ENCODE peak calls at places on chromosomes 11 and 22, in eight cellular contexts. A, Q, K, L, D, M, B and I are unnamed samples.

GRCh38 chr11:35318977-35319925 is 100.1 kb downstream of the SLC1A2 start:
- DNase-seq in A (no peak), Q (no peak), K (no peak), L (no peak), D (no peak), M (no peak), B (peak), I (no peak)

GRCh38 chr11:89491141-89491690 is at the start of gene NOX4:
- DNase-seq in A (peak), Q (peak), K (no peak), L (peak), D (no peak), M (peak), B (peak), I (peak)

GRCh38 chr11:103659138-103659734 is 377.2 kb upstream of the DDI1 start:
- DNase-seq in A (no peak), Q (no peak), K (no peak), L (no peak), D (no peak), M (no peak), B (peak), I (peak)

GRCh38 chr22:41900652-41901312 is 14.1 kb downstream of the SHISA8 start:
- DNase-seq in A (no peak), Q (no peak), K (no peak), L (no peak), D (no peak), M (no peak), B (no peak), I (no peak)

GRCh38 chr11:94922675-94923347 is 50.5 kb downstream of the CWC15 start:
- DNase-seq in A (no peak), Q (no peak), K (no peak), L (no peak), D (no peak), M (no peak), B (no peak), I (no peak)

GRCh38 chr22:35542157-35542971 is 1.7 kb downstream of the RASD2 start:
- DNase-seq in A (no peak), Q (no peak), K (no peak), L (no peak), D (no peak), M (no peak), B (no peak), I (no peak)

GRCh38 chr22:36726007-36726380 is 22.4 kb upstream of the CACNG2 start:
- DNase-seq in A (no peak), Q (no peak), K (no peak), L (no peak), D (no peak), M (no peak), B (no peak), I (no peak)

GRCh38 chr11:93072236-93072635 is 102.8 kb downstream of the MTNR1B start:
- DNase-seq in A (no peak), Q (no peak), K (no peak), L (no peak), D (no peak), M (no peak), B (no peak), I (no peak)

GRCh38 chr11:86101941-86102407 is 33.1 kb upstream of the PICALM start:
- DNase-seq in A (no peak), Q (no peak), K (no peak), L (peak), D (no peak), M (no peak), B (peak), I (peak)

GRCh38 chr11:20980736-20981135 is 311.4 kb downstream of the NELL1 start:
- DNase-seq in A (no peak), Q (no peak), K (no peak), L (no peak), D (no peak), M (no peak), B (peak), I (no peak)

GRCh38 chr22:38730411-38730871 is 24.7 kb downstream of the GTPBP1 start:
- DNase-seq in A (no peak), Q (no peak), K (no peak), L (no peak), D (no peak), M (no peak), B (no peak), I (no peak)

GRCh38 chr11:75733346-75734107 is 15.9 kb downstream of the MOGAT2 start:
- DNase-seq in A (no peak), Q (peak), K (no peak), L (no peak), D (no peak), M (peak), B (peak), I (no peak)

DNA sequence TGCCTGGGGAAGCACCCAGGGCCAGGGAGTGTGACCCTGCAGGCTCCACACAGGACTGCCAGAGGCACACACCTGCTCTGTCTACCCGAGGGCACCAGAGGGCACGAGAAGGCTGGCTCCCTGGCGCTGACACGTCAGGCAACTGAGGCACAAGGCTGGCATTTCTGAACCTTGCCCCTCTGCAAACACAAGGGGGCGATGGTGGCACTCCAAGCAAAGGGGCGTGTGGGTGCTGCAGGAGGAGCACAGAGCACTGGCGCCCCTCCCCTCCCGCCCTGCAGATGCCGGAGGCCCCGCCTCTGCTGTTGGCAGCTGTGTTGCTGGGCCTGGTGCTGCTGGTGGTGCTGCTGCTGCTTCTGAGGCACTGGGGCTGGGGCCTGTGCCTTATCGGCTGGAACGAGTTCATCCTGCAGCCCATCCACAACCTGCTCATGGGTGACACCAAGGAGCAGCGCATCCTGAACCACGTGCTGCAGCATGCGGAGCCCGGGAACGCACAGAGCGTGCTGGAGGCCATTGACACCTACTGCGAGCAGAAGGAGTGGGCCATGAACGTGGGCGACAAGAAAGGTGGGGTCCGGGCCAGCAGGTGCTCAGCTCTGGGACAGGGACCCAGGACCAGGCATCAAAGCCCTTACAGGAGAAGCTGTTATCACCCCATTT is 20.8 kb upstream of the TXNRD2 start:
- DNase-seq in A (peak), Q (peak), K (peak), L (peak), D (peak), M (peak), B (peak), I (peak)
- H3K4me3 ChIP-seq in A (no peak), Q (peak), K (no peak), L (no peak), D (no peak), M (no peak), B (no peak), I (no peak)

DNA sequence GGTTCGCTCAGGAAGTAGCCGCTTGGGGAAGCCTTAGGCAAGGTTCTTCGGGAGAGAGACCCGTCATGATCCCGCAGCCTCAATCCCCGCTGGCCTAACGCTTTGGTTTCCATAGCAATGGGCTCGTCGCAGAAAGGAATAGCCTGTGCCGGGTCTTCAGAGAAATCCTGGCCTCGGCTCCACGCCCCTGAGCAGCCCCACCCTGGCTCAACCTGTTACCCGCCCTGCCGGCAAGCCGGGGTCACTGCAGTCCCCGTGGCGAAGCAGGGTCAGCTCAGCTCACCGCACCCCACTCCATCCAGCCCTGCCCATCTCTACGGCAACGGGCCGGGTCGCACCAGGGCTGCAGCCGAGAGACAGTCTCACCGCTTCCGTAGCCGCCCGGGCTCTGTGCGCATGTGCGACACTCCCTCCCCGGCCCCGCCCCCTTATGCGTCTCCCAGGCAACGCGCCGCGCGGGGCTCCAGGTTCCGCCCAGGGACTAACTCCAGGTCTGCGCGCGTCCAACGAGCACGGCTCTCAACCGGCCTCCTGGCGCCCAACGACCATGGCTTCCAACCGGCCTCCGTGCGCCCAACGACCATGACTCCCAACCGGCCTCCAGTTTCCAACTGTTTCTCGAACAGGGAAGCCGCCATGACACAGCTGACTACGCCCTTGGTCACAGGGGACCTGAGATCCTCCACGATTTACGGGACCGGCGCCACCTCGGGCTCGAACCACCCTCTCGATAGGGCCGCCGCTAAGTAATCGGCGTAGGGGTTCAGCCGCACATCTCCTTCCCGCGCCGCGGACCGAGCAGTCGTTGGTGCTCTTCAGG is at the start of gene DUSP18:
- DNase-seq in A (peak), Q (peak), K (peak), L (peak), D (peak), M (peak), B (peak), I (peak)
- TF ChIP-seq CTCF in A (no peak), Q (no peak), K (no peak), L (peak), D (peak), M (peak), B (peak), I (no peak)

DNA sequence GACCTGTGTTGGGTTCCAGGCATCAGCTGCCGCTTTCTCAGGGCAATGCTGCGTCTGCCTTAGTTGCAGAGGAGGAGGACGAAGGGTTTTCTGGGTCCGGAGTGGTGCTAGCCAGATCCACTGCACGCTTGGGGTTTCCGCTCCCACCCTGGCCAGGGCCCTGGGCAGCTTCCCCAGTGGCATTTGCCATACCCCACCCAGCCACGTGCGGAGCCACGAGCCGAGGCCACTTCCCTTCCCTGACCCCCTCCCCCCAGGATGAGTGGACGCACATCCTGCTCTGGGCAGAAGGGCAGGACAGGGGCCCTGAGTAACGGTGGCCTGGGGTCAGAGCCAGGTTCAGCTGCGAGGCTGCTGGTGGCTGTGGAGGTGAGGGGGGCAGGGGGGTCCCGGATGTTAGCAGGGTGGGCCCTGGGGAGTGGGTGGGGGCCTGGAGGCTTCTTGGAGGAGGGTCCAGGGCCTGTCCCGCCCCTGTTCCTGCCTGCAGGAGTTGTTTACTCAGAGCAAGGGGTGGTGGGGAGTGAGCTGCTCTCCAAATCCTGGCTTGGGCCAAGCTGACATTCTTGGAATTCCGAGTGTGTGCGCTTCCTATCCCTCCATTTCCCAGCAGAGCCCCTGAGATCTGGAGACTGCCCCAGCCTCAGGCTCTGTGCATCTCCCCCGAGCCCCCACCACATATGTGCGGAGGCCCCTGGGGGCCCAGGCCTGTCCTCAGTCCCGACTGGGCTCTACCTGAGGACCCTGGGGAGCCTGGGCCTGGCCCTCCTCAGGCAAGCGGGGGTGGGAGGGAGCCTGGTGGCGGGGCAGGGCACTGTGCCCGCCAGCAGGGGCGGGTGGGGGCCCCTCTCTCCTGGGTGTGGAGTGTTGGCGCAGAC is 1.4 kb downstream of the TSPAN4 start:
- DNase-seq in A (no peak), Q (peak), K (no peak), L (peak), D (peak), M (peak), B (peak), I (peak)
- H3K4me3 ChIP-seq in A (peak), Q (peak), K (peak), L (peak), D (peak), M (peak), B (peak), I (peak)

DNA sequence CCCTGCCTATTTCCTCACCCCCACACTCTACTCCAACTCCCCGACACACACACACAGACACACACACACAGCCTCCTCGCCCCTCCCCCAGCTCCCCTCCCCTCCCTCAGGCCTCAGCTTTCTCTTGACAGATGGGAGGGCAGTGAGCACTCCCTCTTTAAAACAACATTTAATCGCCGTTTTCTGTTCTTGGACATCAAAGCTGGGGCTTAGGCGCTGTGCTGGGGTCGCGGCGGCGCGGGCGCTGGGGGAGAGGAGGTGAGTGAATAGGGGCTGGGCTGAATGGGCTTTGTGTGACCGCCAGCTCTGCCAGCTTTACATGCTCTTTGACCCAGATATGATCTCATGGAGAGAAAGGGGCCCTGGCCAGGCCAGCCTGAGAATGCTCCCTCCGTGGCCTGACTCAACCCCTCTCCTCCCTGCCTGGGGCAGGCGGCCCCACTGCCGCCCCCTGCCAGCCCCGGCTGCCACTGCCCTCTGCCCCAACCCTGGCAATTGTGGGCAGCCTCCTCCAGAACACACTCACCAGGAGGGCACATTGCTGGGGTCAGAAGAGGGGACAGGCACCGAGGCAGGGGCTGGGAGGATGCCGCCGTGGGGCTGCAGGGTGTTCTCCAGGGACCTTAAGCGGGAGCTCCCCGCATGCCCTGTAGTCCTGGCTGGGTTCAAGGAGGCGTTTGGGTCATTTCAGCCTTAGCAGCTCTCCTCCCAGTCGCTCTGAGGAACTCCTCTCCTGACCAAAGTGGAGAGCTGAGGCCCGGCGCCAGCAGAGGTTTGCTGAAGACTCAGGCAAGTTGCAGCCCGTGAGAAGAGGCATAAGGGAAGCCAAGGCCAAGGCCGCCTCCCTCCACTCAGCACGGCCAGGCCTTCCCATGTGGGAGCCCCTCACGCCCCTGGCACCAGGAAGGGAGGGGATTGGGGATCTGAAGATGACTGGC is 38.3 kb upstream of the NNMT start:
- DNase-seq in A (no peak), Q (no peak), K (no peak), L (no peak), D (peak), M (peak), B (no peak), I (peak)
- TF ChIP-seq CTCF in A (no peak), Q (no peak), K (no peak), L (no peak), D (no peak), M (peak), B (peak), I (peak)

DNA sequence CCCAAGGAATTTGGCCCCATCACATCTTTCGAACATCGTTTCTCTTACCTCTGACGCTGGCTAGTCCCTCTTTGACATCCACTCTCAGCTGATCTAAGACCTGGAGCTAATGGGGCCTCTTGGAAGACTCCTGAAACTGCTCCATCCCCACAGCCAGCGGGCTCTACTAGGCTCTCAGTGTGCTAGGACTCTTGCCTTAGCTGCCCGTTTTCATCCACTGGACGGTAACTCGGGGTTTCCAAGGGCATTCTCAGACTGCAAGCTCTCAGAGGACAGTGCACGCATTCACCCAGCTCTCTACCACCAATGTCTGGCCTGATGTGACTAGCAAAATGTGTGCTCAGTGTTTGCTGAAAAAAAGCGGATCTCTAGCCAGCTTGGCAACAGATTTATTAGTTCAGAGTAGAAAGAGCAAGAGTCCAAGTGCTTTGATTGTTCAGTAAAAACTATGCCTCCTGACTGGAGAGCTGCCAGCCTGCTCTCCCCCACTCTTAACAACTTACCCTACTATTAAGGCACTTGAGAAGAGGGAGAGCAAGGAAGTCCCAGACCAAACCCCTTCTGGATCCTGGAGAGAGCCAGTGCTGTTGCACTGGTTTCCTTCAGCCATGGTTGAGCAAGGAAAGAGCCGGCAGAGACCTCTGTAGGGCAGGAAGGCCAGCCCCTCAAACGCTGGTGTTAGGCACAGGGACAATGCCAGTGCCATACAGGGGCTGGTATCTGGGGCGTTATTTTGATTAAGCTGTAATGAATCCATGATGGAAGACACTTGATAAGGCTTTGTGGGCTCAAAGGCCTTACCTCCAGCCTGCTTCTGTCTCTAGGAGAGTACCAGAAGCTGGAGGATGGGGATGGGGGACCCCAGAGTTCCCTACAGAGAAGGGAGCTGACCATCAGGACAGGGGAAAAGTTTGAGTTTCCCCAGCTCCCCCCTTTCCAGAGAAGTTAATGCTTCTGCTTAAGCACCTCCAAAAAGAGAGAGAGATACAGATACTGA is 9.2 kb downstream of the RELA start:
- DNase-seq in A (peak), Q (peak), K (no peak), L (no peak), D (no peak), M (no peak), B (peak), I (no peak)
- H3K4me3 ChIP-seq in A (peak), Q (peak), K (peak), L (peak), D (peak), M (peak), B (peak), I (peak)

GRCh38 chr11:82988936-82989627 is 82.6 kb downstream of the RAB30 start:
- DNase-seq in A (peak), Q (no peak), K (no peak), L (peak), D (no peak), M (no peak), B (no peak), I (no peak)
- TF ChIP-seq CTCF in A (no peak), Q (no peak), K (no peak), L (no peak), D (no peak), M (no peak), B (no peak), I (no peak)

DNA sequence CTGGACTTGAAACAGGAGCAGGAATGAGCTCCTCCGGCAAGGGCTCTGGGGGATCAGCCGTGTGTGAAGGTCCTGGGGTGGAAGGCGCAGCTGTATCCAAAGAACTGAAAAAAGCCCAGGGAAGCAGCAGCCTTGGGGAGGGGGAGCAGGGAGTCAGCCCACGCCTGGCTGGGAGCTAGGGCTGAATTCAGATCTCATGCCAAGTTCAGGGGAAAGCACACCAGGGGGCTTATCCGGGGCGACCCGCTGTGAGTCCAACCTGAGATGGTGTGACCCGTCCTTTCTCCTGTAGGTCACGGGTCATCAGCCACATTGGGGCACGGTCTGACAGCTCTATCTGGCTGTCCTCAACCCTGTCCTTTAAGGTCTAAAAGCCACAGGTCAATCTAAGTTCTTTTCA is 18.1 kb downstream of the TP53AIP1 start:
- DNase-seq in A (no peak), Q (no peak), K (no peak), L (no peak), D (no peak), M (no peak), B (no peak), I (no peak)
- H3K4me3 ChIP-seq in A (no peak), Q (no peak), K (no peak), L (no peak), D (no peak), M (no peak), B (no peak), I (no peak)